ENCODE peak calls at places on chromosome 20, in six cellular contexts. P is GM12878, A is endothelial cell of umbilical vein, N is GM12891, X is tibial nerve, I is IMR-90. B is an unnamed sample.

GRCh38 chr20:63025534-63026331 is 19.0 kb upstream of the BHLHE23 start:
- DNase-seq in P (no peak), A (no peak), N (no peak), X (no peak), I (peak; percentile 7), B (no peak)

GRCh38 chr20:62132421-62132820 is 10.1 kb downstream of the LSM14B start:
- DNase-seq in P (no peak), A (no peak), N (no peak), X (no peak), I (no peak), B (no peak)

GRCh38 chr20:18176318-18176785 is 38.7 kb downstream of the KAT14 start:
- DNase-seq in P (no peak), A (no peak), N (no peak), X (no peak), I (no peak), B (no peak)

GRCh38 chr20:50799176-50799889 is 4.5 kb downstream of the BCAS4 start:
- DNase-seq in P (no peak), A (no peak), N (no peak), X (no peak), I (no peak), B (no peak)

GRCh38 chr20:44253528-44253927 is 6.4 kb downstream of the GDAP1L1 start:
- DNase-seq in P (no peak), A (no peak), N (no peak), X (no peak), I (no peak), B (no peak)

GRCh38 chr20:5531318-5532081 is 214.7 kb upstream of the PROKR2 start:
- DNase-seq in P (no peak), A (no peak), N (no peak), X (no peak), I (peak; percentile 35), B (no peak)

GRCh38 chr20:5070570-5070969 is 49.2 kb downstream of the PCNA start:
- DNase-seq in P (no peak), A (no peak), N (no peak), X (no peak), I (no peak), B (no peak)

GRCh38 chr20:50318709-50319108 is 128.1 kb downstream of the CEBPB start:
- DNase-seq in P (no peak), A (no peak), N (no peak), X (no peak), I (no peak), B (no peak)

GRCh38 chr20:63574829-63575720 is 1.0 kb upstream of the HELZ2 start:
- DNase-seq in P (no peak), A (no peak), N (no peak), X (no peak), I (peak; percentile 24), B (no peak)

GRCh38 chr20:24499472-24499871 is 30.0 kb downstream of the SYNDIG1 start:
- DNase-seq in P (no peak), A (no peak), N (no peak), X (no peak), I (no peak), B (no peak)

GRCh38 chr20:52048365-52048764 is 143.2 kb downstream of the ZFP64 start:
- DNase-seq in P (no peak), A (no peak), N (no peak), X (no peak), I (no peak), B (no peak)

GRCh38 chr20:48668451-48668946 is 159.3 kb downstream of the PREX1 start:
- DNase-seq in P (no peak), A (no peak), N (no peak), X (peak; percentile 31), I (no peak), B (peak; percentile 80)

GRCh38 chr20:17570347-17571152 is 675 bp downstream of the DSTN start:
- DNase-seq in P (no peak), A (peak; percentile 69), N (peak; percentile 30), X (peak; percentile 23), I (peak; percentile 33), B (peak; percentile 53)

GRCh38 chr20:35845561-35845960 is 73.7 kb downstream of the PHF20 start:
- DNase-seq in P (no peak), A (no peak), N (no peak), X (no peak), I (peak; percentile 50), B (no peak)

GRCh38 chr20:3398681-3399252 is 8.7 kb downstream of the DNAAF9 start:
- DNase-seq in P (no peak), A (no peak), N (no peak), X (no peak), I (peak; percentile 86), B (no peak)

GRCh38 chr20:46631212-46631869 is 19.9 kb downstream of the SLC13A3 start:
- DNase-seq in P (no peak), A (no peak), N (no peak), X (no peak), I (peak; percentile 15), B (peak; percentile 65)

GRCh38 chr20:38104283-38104682 is 60.8 kb downstream of the TGM2 start:
- DNase-seq in P (no peak), A (no peak), N (no peak), X (no peak), I (no peak), B (no peak)

GRCh38 chr20:21511850-21512633 is 1.8 kb downstream of the NKX2-2 start:
- DNase-seq in P (no peak), A (no peak), N (no peak), X (no peak), I (no peak), B (peak; percentile 84)

GRCh38 chr20:49717693-49718092 is 4.0 kb upstream of the B4GALT5 start:
- DNase-seq in P (no peak), A (peak; percentile 7), N (no peak), X (no peak), I (peak; percentile 7), B (no peak)

GRCh38 chr20:4045741-4046140 is 30.4 kb upstream of the RNF24 start:
- DNase-seq in P (no peak), A (peak; percentile 13), N (no peak), X (no peak), I (peak; percentile 69), B (no peak)

GRCh38 chr20:58107533-58107932 is 120.9 kb downstream of the ANKRD60 start:
- DNase-seq in P (no peak), A (no peak), N (no peak), X (no peak), I (no peak), B (peak; percentile 40)

GRCh38 chr20:58109918-58110635 is 118.4 kb downstream of the ANKRD60 start:
- DNase-seq in P (no peak), A (no peak), N (no peak), X (no peak), I (no peak), B (no peak)

GRCh38 chr20:58111340-58112016 is 117.0 kb downstream of the ANKRD60 start:
- DNase-seq in P (no peak), A (no peak), N (no peak), X (no peak), I (no peak), B (peak; percentile 15)

GRCh38 chr20:58112017-58112781 is 116.3 kb downstream of the ANKRD60 start:
- DNase-seq in P (peak; percentile 55), A (no peak), N (no peak), X (no peak), I (peak; percentile 36), B (no peak)

DNA sequence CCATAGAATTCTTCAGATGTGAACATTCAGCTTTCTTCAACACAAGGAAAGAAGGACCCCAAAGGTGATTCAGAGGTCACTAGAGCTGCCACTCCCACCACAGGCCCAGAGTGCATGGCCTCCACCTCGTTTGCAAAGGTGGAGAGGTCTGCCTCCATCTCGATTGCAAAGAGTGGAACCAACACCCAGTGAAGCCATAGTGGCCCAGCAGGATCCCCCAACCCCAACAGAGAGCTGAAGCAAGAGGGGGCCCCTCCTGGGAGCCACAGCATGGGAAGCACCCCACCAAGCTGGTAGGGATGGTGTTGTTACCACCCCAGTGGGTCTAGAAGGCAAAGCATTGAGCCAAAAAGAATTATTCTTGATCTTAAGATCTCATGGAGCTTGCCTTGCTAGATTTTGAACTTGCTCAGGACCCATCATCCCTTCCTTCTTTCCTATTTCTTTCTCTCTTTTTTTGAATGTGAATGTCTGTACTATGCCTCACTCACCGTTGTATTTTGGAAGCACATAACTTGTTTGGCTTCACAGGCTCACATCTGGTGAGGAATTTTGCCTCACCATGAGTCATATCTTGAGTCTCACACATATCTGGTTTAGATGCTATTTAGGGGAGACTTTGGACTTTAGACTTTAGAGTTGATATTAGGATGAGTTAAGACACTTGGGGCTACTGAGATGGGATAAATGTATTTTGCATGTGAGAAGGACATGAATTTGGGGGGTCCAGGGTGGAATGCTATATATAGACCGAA is 119.2 kb downstream of the ANKRD60 start:
- DNase-seq in P (no peak), A (no peak), N (no peak), X (no peak), I (peak; percentile 49), B (no peak)
- TF ChIP-seq POLR2A in P (no peak), A (no peak), N (no peak), X (no peak), I (no peak), B (no peak)

GRCh38 chr20:58308680-58309527 is 611 bp upstream of the RAB22A start:
- DNase-seq in P (no peak), A (peak; percentile 57), N (peak; percentile 66), X (peak; percentile 34), I (peak; percentile 46), B (peak; percentile 93)
- TF ChIP-seq POLR2A in P (peak; percentile 71), A (peak; percentile 76), N (no peak), X (no peak), I (no peak), B (peak; percentile 12)

GRCh38 chr20:23361651-23362391 is at the start of gene GZF1:
- DNase-seq in P (peak; percentile 95), A (peak; percentile 100), N (peak; percentile 93), X (peak; percentile 95), I (peak; percentile 97), B (peak; percentile 100)
- TF ChIP-seq POLR2A in P (peak; percentile 90), A (peak; percentile 93), N (peak; percentile 81), X (peak; percentile 95), I (peak; percentile 95), B (peak; percentile 97)

GRCh38 chr20:57438552-57438951 is 47.4 kb downstream of the RBM38 start:
- DNase-seq in P (no peak), A (no peak), N (no peak), X (no peak), I (no peak), B (no peak)

GRCh38 chr20:57437267-57437666 is 46.1 kb downstream of the RBM38 start:
- DNase-seq in P (no peak), A (no peak), N (no peak), X (no peak), I (no peak), B (no peak)

GRCh38 chr20:57436223-57436545 is 45.0 kb downstream of the RBM38 start:
- DNase-seq in P (no peak), A (no peak), N (no peak), X (no peak), I (no peak), B (no peak)

GRCh38 chr20:57439432-57439831 is 48.2 kb downstream of the RBM38 start:
- DNase-seq in P (no peak), A (no peak), N (no peak), X (no peak), I (no peak), B (peak; percentile 91)

GRCh38 chr20:57437672-57438330 is 46.6 kb downstream of the RBM38 start:
- DNase-seq in P (no peak), A (no peak), N (no peak), X (no peak), I (no peak), B (no peak)
- TF ChIP-seq POLR2A in P (no peak), A (no peak), N (no peak), X (no peak), I (no peak), B (no peak)

B was measured in upper lobe of left lung.